ENCODE peak calls at places on chromosome 2, in nine cellular contexts. W is astrocyte of the spinal cord; K is C1 segment of cervical spinal cord; N is HS-5; P is body of pancreas; S is WTC11; B is stimulated activated CD8-positive, alpha-beta memory T cell treated with anti-CD3 and anti-CD28 coated beads, Interleukin-12 subunit alpha, Interleukin-12 subunit beta, amount 100 ng/mL, for 4 hours; D is dermis microvascular lymphatic vessel endothelial cell; X is NCI-H1105 treated with DMSO at 0.1 percent for 48 hours. F is an unnamed sample.

GRCh38 chr2:240455227-240455718 is 19.8 kb downstream of the GPC1 start:
- DNase-seq in W (no peak), K (no peak), N (no peak), P (no peak), S (no peak), B (no peak), D (no peak), X (no peak), F (no peak)

GRCh38 chr2:148720501-148720998 is 76.0 kb downstream of the EPC2 start:
- DNase-seq in W (peak), K (no peak), N (no peak), P (no peak), S (no peak), B (no peak), D (no peak), X (peak), F (no peak)

GRCh38 chr2:28329184-28329583 is 63.5 kb upstream of the FOSL2 start:
- DNase-seq in W (no peak), K (no peak), N (no peak), P (no peak), S (no peak), B (no peak), D (no peak), X (no peak), F (no peak)

GRCh38 chr2:237410949-237411635 is 2.9 kb downstream of the COL6A3 start:
- DNase-seq in W (no peak), K (no peak), N (no peak), P (no peak), S (no peak), B (no peak), D (no peak), X (no peak), F (no peak)

GRCh38 chr2:38438536-38439225 is 61.6 kb upstream of the ATL2 start:
- DNase-seq in W (no peak), K (no peak), N (no peak), P (peak), S (no peak), B (no peak), D (no peak), X (no peak), F (no peak)

GRCh38 chr2:17966793-17967192 is 88.3 kb downstream of the KCNS3 start:
- DNase-seq in W (no peak), K (no peak), N (no peak), P (no peak), S (no peak), B (no peak), D (no peak), X (no peak), F (no peak)

GRCh38 chr2:235378261-235378660 is 115.6 kb upstream of the AGAP1 start:
- DNase-seq in W (no peak), K (no peak), N (no peak), P (peak), S (no peak), B (no peak), D (peak), X (no peak), F (no peak)

GRCh38 chr2:69192176-69192945 is 179.4 kb downstream of the ANTXR1 start:
- DNase-seq in W (no peak), K (no peak), N (no peak), P (no peak), S (no peak), B (no peak), D (no peak), X (no peak), F (no peak)

F was measured in caudate nucleus.